ENCODE peak calls at places on chromosomes 16 and 17, in ten cellular contexts. P, U, L, S, R, B, Y, H, A and V are unnamed samples.

GRCh38 chr16:10661236-10661635 is 33.5 kb downstream of the TEKT5 start:
- DNase-seq in B (no peak), S (no peak), Y (no peak), R (no peak), P (no peak), A (no peak), H (no peak), L (no peak), U (no peak), V (no peak)

GRCh38 chr17:2994441-2994840 is 69.0 kb downstream of the OR1D5 start:
- DNase-seq in A (no peak), Y (no peak), R (peak), P (no peak), S (no peak), H (no peak), L (no peak), B (no peak), U (no peak), V (no peak)

GRCh38 chr16:9419161-9419560 is 327.7 kb downstream of the HAPSTR1 start:
- DNase-seq in U (no peak), R (no peak), H (no peak), P (no peak), L (no peak), S (no peak), Y (no peak), B (no peak), A (no peak), V (no peak)

GRCh38 chr16:86697715-86698114 is 119.4 kb downstream of the FOXL1 start:
- DNase-seq in P (no peak), H (no peak), R (no peak), L (no peak), B (no peak), A (no peak), U (peak), S (no peak), Y (peak), V (no peak)

GRCh38 chr16:48623304-48624016 is 13.5 kb upstream of the N4BP1 start:
- DNase-seq in S (peak), R (peak), A (peak), H (peak), L (peak), Y (peak), B (peak), P (peak), U (peak), V (peak)

GRCh38 chr16:83717308-83717707 is 90.5 kb upstream of the HSBP1 start:
- DNase-seq in Y (no peak), U (no peak), L (no peak), P (no peak), A (no peak), S (no peak), H (no peak), R (no peak), B (no peak), V (no peak)

GRCh38 chr17:29624586-29624985 is 1.9 kb upstream of the CORO6 start:
- DNase-seq in L (no peak), A (no peak), U (no peak), Y (no peak), B (no peak), S (no peak), P (no peak), H (no peak), R (no peak), V (no peak)

GRCh38 chr17:9557846-9558245 is 17.8 kb downstream of the STX8 start:
- DNase-seq in U (no peak), S (no peak), H (no peak), B (no peak), A (peak), L (no peak), R (no peak), P (no peak), Y (no peak), V (no peak)

GRCh38 chr17:76138234-76138895 is 2.7 kb downstream of the FOXJ1 start:
- DNase-seq in R (peak), U (no peak), B (no peak), L (no peak), S (no peak), A (no peak), P (peak), Y (no peak), H (no peak), V (no peak)

GRCh38 chr16:28309811-28310311 is 17.5 kb downstream of the SBK1 start:
- DNase-seq in L (no peak), S (no peak), Y (no peak), R (peak), H (no peak), U (no peak), P (no peak), A (no peak), B (peak), V (no peak)

DNA sequence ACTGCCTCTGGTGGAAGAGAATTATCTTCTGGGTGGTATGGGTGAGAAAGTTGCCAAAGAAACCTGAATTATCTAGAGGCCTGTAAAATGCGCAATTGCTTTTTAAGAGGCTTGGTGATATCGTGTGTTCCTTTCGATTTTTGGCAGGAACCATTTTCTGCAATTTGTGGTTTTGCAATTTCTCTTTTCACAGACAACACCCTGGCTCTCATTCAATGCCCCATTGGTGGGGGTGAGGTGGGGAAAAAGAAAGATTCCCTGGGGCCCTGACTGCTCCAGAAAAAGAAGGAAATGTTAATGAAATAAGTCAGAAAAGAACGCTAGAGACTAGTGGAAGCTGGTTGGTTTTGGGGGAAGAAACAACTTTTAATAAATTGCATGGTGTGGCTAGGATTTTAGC is 77.4 kb downstream of the ANKFN1 start:
- DNase-seq in S (no peak), A (peak), U (no peak), B (no peak), H (no peak), P (no peak), L (no peak), Y (no peak), R (no peak), V (peak)
- TF ChIP-seq CTCF in S (no peak), A (no peak), U (no peak), B (no peak), H (no peak), P (no peak), L (no peak), Y (no peak), R (no peak), V (no peak)

DNA sequence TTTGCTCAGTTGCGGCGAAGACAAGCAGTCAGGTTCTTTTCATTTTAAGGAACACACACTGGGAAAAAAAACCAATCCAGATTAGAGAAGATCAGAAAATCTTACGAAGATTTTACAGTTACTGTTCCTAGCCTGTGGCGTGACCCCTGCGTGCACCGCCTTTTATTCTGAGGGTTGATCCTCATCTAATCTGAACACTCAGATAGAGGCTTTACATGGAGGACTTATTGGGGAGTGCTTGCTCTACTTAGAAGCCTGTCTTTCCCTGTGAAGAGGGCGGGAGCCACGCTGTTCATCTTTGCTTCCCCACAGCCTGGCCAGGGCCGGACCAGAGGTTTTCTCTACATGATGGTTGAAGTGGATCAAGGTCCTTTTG is 1.4 kb downstream of the TBC1D24 start:
- DNase-seq in R (no peak), Y (no peak), A (no peak), B (no peak), P (no peak), U (no peak), S (no peak), H (no peak), L (no peak), V (no peak)
- H3K4me3 ChIP-seq in R (no peak), Y (no peak), A (no peak), B (no peak), P (no peak), U (no peak), S (peak), H (no peak), L (no peak), V (no peak)

GRCh38 chr17:51706098-51706497 is 445.8 kb downstream of the UTP18 start:
- DNase-seq in S (no peak), P (no peak), B (no peak), U (no peak), Y (no peak), A (no peak), H (no peak), R (no peak), L (no peak), V (no peak)
- TF ChIP-seq CTCF in S (no peak), P (no peak), B (no peak), U (no peak), Y (no peak), A (no peak), H (no peak), R (no peak), L (no peak), V (no peak)

GRCh38 chr17:58054641-58055040 is 28.6 kb upstream of the DYNLL2 start:
- DNase-seq in U (no peak), P (no peak), S (no peak), B (no peak), R (no peak), L (no peak), Y (no peak), H (no peak), A (no peak), V (no peak)
- H3K4me3 ChIP-seq in U (no peak), P (no peak), S (no peak), B (no peak), R (no peak), L (no peak), Y (no peak), H (no peak), A (no peak), V (no peak)

GRCh38 chr17:42674755-42675347 is 1.9 kb downstream of the PLEKHH3 start:
- DNase-seq in R (no peak), U (no peak), A (no peak), L (no peak), H (no peak), Y (no peak), B (peak), P (no peak), S (peak), V (no peak)

GRCh38 chr17:42676424-42677011 is at the start of gene PLEKHH3:
- DNase-seq in Y (no peak), A (no peak), L (no peak), P (no peak), H (no peak), S (no peak), U (no peak), R (peak), B (peak), V (no peak)

GRCh38 chr17:42675348-42675983 is 1.3 kb downstream of the PLEKHH3 start:
- DNase-seq in Y (no peak), P (no peak), S (peak), L (no peak), H (no peak), B (peak), A (no peak), U (no peak), R (no peak), V (no peak)

GRCh38 chr17:42677012-42677857 is 441 bp upstream of the PLEKHH3 start:
- DNase-seq in U (peak), H (peak), P (peak), B (peak), R (peak), S (peak), A (peak), L (peak), Y (peak), V (peak)

GRCh38 chr17:42675984-42676423 is 790 bp downstream of the PLEKHH3 start:
- DNase-seq in U (no peak), B (peak), H (peak), A (no peak), P (peak), R (peak), Y (peak), L (peak), S (no peak), V (no peak)
- TF ChIP-seq CTCF in U (no peak), B (no peak), H (no peak), A (no peak), P (no peak), R (no peak), Y (no peak), L (no peak), S (no peak), V (no peak)

GRCh38 chr16:55019419-55020131 is 88.9 kb downstream of the IRX5 start:
- DNase-seq in U (no peak), L (no peak), Y (no peak), P (no peak), A (no peak), H (no peak), B (no peak), R (no peak), S (no peak), V (peak)

GRCh38 chr16:55018881-55019280 is 88.2 kb downstream of the IRX5 start:
- DNase-seq in P (no peak), U (no peak), H (no peak), A (no peak), B (no peak), R (no peak), Y (no peak), L (no peak), S (no peak), V (peak)

DNA sequence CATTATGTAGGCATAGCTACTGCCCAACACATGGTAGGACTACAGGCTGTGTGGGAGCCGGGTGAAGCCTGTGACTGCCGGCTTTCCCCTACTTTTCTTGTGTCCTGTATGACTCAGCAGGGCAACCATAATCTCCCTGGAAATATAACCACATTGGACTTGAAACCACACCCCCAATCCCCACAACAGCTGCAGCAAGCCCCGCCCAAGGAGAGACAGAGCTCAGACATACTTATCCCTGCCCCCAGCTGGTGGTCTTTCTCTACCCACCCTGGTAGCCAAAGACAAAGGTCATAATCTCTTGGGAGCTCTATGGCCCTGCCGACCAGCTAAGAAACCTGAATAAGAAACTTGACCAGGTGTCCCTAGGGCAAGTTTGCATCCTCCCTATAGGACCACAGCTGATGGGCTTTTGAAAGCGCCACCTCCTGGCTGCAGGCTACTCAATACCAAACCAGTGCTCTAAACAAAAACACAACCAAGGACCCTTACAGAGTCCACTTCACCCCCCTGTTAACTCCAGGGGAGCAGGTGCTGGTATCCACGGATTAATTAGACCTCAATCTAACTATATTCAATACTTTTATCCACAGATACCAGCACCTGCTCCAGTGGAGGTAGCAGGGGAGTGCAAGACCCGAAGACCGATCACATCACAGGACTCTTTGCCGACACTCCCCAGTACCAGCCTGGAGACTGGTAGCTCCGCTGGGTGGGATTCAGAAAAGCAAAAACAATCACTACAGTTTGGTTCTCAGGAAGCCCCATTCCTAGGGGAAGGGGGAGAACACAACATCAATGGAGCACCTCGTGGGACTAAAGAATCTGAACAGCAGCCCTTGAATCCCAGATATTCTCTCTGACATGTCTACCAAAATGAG is 91.2 kb downstream of the IRX5 start:
- DNase-seq in R (no peak), A (peak), Y (no peak), H (peak), U (no peak), L (no peak), P (peak), B (peak), S (no peak), V (no peak)
- H3K4me3 ChIP-seq in R (no peak), A (no peak), Y (no peak), H (no peak), U (no peak), L (no peak), P (no peak), B (no peak), S (no peak), V (no peak)

DNA sequence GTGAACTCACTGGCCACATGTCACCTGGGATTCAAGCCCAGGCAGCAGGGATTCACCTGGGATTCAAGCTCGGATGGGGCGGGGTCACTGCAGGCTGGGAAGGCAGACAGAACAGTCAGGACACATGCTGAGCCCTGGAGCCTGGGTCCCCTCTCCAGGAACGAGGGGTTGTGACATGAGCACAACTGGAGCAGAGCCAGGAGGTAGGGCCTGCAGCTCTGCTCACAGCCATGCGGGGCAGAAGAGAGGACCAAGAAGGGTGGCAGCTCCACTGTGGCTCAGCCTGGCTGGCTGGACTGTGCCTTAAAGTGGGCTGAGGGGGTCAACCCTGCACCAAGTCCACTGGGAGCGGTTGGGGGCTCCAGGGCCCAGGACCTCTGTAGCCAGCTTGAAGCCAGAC is 150.1 kb downstream of the RAB11FIP4 start:
- DNase-seq in S (no peak), R (peak), A (no peak), B (peak), L (no peak), H (no peak), Y (no peak), P (peak), U (no peak), V (no peak)
- TF ChIP-seq CTCF in S (no peak), R (no peak), A (peak), B (peak), L (peak), H (no peak), Y (peak), P (no peak), U (peak), V (no peak)

GRCh38 chr16:30009990-30010816 is 624 bp downstream of the DOC2A start:
- DNase-seq in A (no peak), B (no peak), Y (no peak), H (no peak), R (no peak), S (no peak), P (no peak), L (no peak), U (no peak), V (no peak)

GRCh38 chr16:30009085-30009862 is 1.6 kb downstream of the DOC2A start:
- DNase-seq in A (no peak), P (no peak), H (no peak), R (no peak), B (no peak), S (no peak), Y (no peak), L (no peak), U (no peak), V (no peak)

GRCh38 chr16:30010817-30011504 is at the start of gene DOC2A:
- DNase-seq in H (no peak), B (no peak), R (peak), U (no peak), A (no peak), P (no peak), Y (no peak), S (no peak), L (no peak), V (no peak)

GRCh38 chr16:30007378-30007895 is 3.4 kb downstream of the DOC2A start:
- DNase-seq in L (no peak), P (no peak), Y (no peak), H (no peak), U (no peak), B (no peak), R (no peak), A (no peak), S (no peak), V (no peak)

GRCh38 chr16:30011505-30012480 is 966 bp upstream of the DOC2A start:
- DNase-seq in S (no peak), H (no peak), Y (no peak), U (no peak), R (no peak), A (no peak), P (no peak), B (no peak), L (no peak), V (no peak)
- H3K4me3 ChIP-seq in S (peak), H (peak), Y (no peak), U (peak), R (peak), A (peak), P (peak), B (peak), L (peak), V (no peak)

GRCh38 chr16:65667013-65667578 is 545.2 kb upstream of the CDH11 start:
- DNase-seq in R (no peak), P (no peak), B (no peak), S (no peak), U (no peak), Y (peak), L (no peak), A (no peak), H (no peak), V (no peak)
- TF ChIP-seq CTCF in R (no peak), P (no peak), B (no peak), S (no peak), U (peak), Y (no peak), L (no peak), A (peak), H (no peak), V (no peak)